ENCODE peak calls at places on chromosomes 16 and 17, in four cellular contexts. V is naive thymus-derived CD4-positive, alpha-beta T cell; B is body of pancreas; G is cardiac fibroblast. R is an unnamed sample.

GRCh38 chr17:50285941-50286340 is 11.7 kb downstream of the TMEM92 start:
- DNase-seq in V (no peak), B (no peak), G (no peak), R (no peak)

GRCh38 chr17:76550712-76551615 is 11.1 kb downstream of the PRCD start:
- DNase-seq in V (no peak), B (no peak), G (peak; percentile 76), R (no peak)

GRCh38 chr16:70697601-70698170 is 11.8 kb upstream of the MTSS2 start:
- DNase-seq in V (no peak), B (no peak), G (no peak), R (no peak)

GRCh38 chr16:85395207-85395912 is 217.8 kb upstream of the GSE1 start:
- DNase-seq in V (no peak), B (peak; percentile 68), G (peak; percentile 98), R (no peak)

GRCh38 chr17:37360632-37361031 is 15.2 kb upstream of the C17orf78 start:
- DNase-seq in V (no peak), B (no peak), G (peak; percentile 48), R (no peak)

GRCh38 chr17:36665417-36665816 is 64.0 kb downstream of the MRM1 start:
- DNase-seq in V (no peak), B (no peak), G (no peak), R (no peak)

GRCh38 chr17:29572691-29573557 is 4.4 kb downstream of the TP53I13 start:
- DNase-seq in V (peak; percentile 62), B (peak; percentile 61), G (peak; percentile 68), R (no peak)

GRCh38 chr17:720706-721539 is 6.3 kb upstream of the VPS53 start:
- DNase-seq in V (no peak), B (no peak), G (no peak), R (no peak)

GRCh38 chr16:79635488-79635887 is 35.0 kb upstream of the MAF start:
- DNase-seq in V (no peak), B (no peak), G (no peak), R (no peak)

GRCh38 chr17:41504126-41504977 is 1.1 kb downstream of the KRT13 start:
- DNase-seq in V (no peak), B (no peak), G (no peak), R (no peak)

GRCh38 chr17:8888704-8889302 is 21.3 kb upstream of the PIK3R6 start:
- DNase-seq in V (no peak), B (no peak), G (no peak), R (no peak)

GRCh38 chr17:67157732-67158639 is 87.0 kb downstream of the HELZ start:
- DNase-seq in V (no peak), B (no peak), G (peak; percentile 63), R (no peak)

GRCh38 chr17:42653179-42654124 is 5.6 kb upstream of the TUBG2 start:
- DNase-seq in V (no peak), B (peak; percentile 68), G (peak; percentile 89), R (no peak)

GRCh38 chr17:41837761-41838538 is at the start of gene KLHL10:
- DNase-seq in V (no peak), B (no peak), G (no peak), R (no peak)

GRCh38 chr17:67260051-67260987 is 15.3 kb upstream of the HELZ start:
- DNase-seq in V (no peak), B (peak; percentile 13), G (peak; percentile 93), R (no peak)

GRCh38 chr16:55214412-55214811 is 109.6 kb upstream of the IRX6 start:
- DNase-seq in V (no peak), B (no peak), G (no peak), R (no peak)

GRCh38 chr16:64011650-64012049 is 1110.2 kb downstream of the CDH11 start:
- DNase-seq in V (no peak), B (no peak), G (no peak), R (no peak)

GRCh38 chr16:19733551-19733950 is 15.5 kb downstream of the IQCK start:
- DNase-seq in V (no peak), B (no peak), G (no peak), R (no peak)

GRCh38 chr16:324451-325334 is 27.8 kb downstream of the AXIN1 start:
- DNase-seq in V (peak; percentile 90), B (no peak), G (no peak), R (peak; percentile 39)

GRCh38 chr16:29962344-29962994 is 590 bp downstream of the TMEM219 start:
- DNase-seq in V (no peak), B (no peak), G (peak; percentile 64), R (no peak)

GRCh38 chr17:36152639-36153120 is 23.8 kb downstream of the TBC1D3B start:
- DNase-seq in V (no peak), B (no peak), G (peak; percentile 27), R (no peak)

GRCh38 chr17:60817187-60817586 is 139.5 kb downstream of the BCAS3 start:
- DNase-seq in V (no peak), B (no peak), G (peak; percentile 79), R (no peak)

GRCh38 chr17:64938925-64939474 is 19.7 kb upstream of the LRRC37A3 start:
- DNase-seq in V (peak; percentile 25), B (no peak), G (peak; percentile 53), R (no peak)
- H3K4me3 ChIP-seq in V (no peak overlapping the region), B (no peak overlapping the region), G (no peak overlapping the region), R (no peak overlapping the region)

GRCh38 chr17:78324391-78325075 is 35.3 kb downstream of the SOCS3 start:
- DNase-seq in V (peak; percentile 35), B (peak; percentile 45), G (peak; percentile 98), R (no peak)
- H3K4me3 ChIP-seq in V (no peak overlapping the region), B (no peak overlapping the region), G (peak overlapping the region; percentile 12), R (no peak overlapping the region)

DNA sequence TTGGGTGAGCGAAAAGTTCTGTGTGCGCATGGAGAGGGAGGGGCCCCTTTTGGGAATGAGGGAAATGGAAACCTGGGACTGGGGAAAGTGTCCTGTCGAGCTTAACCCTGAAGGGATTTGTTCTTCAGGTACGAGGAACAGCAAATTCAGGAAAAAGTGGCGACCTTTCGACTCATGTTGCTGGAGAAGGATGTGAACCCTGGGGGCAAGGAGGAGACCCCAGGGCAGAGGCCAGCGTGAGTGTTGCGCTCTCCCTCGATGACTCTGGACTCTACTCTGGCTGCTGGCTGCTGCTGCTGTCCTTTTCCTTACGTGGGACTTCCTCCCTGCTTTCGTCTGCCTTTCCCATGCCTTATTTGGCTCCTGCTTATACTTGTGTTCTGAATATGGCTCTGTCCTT is 4.9 kb downstream of the SRRM2 start:
- DNase-seq in V (no peak), B (no peak), G (no peak), R (no peak)
- H3K4me3 ChIP-seq in V (no peak overlapping the region), B (no peak overlapping the region), G (no peak overlapping the region), R (no peak overlapping the region)

DNA sequence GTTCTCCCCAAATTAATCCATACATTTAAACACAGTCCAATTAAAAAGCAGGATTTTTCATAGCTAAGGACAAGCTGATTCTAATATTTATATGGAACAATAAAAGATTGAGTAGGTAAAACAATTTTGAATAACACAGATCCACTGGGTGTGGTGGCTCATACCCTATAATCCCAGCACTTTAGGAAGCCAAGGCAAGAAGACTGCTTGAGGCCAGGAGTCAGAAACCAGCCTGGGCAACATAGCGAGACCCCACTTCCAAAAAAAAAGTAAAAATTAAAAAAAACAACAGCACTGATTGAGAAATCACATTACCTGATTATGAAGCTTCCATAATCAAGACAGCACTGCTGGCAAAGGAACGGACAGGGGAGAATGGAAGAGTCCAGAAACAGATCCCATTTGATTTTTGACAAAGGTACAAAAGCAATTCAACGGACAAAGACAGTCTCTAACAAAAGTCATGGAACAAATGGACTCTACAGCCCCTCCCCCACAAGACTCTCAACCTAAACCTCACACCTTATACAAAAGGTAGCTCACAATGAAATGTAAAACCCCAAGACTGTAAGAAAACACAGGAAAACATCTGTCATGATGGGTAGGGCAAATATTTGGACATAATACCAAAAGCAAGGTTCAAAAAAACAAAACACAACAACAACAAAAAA is 17.9 kb downstream of the USP7 start:
- DNase-seq in V (no peak), B (no peak), G (no peak), R (no peak)
- H3K4me3 ChIP-seq in V (no peak overlapping the region), B (no peak overlapping the region), G (no peak overlapping the region), R (no peak overlapping the region)

GRCh38 chr16:17853958-17854357 is 383.2 kb upstream of the XYLT1 start:
- DNase-seq in V (no peak), B (no peak), G (no peak), R (no peak)

GRCh38 chr16:17852977-17853702 is 382.4 kb upstream of the XYLT1 start:
- DNase-seq in V (no peak), B (no peak), G (no peak), R (no peak)

GRCh38 chr16:17858061-17858460 is 387.3 kb upstream of the XYLT1 start:
- DNase-seq in V (no peak), B (no peak), G (no peak), R (no peak)
- H3K4me3 ChIP-seq in V (no peak overlapping the region), B (no peak overlapping the region), G (no peak overlapping the region), R (no peak overlapping the region)

DNA sequence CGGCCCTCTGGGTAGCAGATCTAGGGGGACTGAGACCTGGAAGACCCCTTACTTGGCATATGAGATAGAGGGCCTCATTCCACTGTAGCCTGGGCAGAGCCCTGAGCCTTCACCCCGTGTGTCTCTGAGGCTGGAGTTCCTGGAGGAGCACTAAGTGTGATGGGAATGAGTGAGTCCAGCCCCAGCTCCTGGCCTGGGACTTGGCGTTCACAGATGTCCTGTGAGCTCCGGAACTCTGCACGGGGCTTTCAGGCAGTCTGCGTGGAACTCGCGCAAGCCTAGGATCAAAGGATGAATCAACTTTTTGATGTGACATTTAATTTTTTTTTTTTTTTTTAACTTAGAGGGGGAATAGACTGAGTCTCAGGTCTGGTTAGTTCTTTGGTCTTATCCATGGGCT is 1.8 kb downstream of the NKD1 start:
- DNase-seq in V (no peak), B (peak; percentile 17), G (no peak), R (no peak)
- H3K4me3 ChIP-seq in V (peak overlapping the region; percentile 55), B (no peak overlapping the region), G (no peak overlapping the region), R (no peak overlapping the region)

DNA sequence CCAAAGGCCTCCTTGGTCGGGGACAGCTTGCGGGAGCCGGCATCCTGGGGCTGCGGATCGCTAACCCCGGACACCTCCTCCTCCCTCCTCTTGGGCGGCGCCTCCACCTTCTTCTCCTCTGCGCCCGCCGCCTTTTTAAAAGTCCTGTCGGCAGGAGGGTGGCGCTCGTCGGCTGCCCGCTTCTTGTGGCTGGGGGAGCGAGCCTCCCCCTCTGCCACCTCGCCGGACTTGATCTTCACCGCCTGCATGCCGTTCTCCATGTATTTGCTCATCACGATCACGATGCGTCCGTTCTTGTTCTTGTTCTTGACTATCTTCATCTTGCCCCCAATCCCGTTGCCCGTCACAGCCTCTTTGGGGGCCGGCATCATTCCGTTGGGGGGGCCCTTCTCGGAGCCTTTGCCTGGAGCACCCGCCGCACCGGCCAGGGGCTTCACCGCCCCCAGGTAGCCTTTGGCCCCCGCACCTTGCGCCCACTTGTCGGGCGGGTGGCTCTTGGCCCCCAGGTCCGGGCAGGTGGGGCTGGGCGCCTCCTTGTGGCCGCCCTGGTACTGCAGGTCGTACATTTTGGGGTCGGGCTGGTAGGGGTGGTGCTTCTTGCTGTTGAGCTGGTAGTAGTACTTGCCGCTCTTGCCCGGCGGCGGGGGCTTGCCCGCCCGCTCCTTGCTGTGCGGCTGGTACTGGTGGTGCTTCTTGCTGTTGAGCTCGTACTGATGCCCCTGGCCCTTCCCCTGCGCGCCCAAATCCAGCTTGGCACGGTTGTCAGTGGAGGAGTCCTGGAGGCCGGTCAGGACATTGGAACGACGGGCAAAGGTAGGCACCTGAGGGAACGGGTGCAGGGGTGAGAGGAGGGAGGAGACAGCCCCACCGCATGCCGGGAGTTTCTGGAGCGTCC is 4.4 kb downstream of the CBX4 start:
- DNase-seq in V (peak; percentile 69), B (no peak), G (no peak), R (no peak)
- H3K4me3 ChIP-seq in V (no peak overlapping the region), B (no peak overlapping the region), G (no peak overlapping the region), R (no peak overlapping the region)

GRCh38 chr17:4900231-4901107 is 1.1 kb downstream of the C17orf107 start:
- DNase-seq in V (peak; percentile 73), B (no peak), G (no peak), R (no peak)
- H3K4me3 ChIP-seq in V (peak overlapping the region; percentile 76), B (no peak overlapping the region), G (no peak overlapping the region), R (no peak overlapping the region)

R was measured in Jurkat, Clone E6-1.